ENCODE peak calls at places on chromosome 12, in six cellular contexts. H, J, E, C, K and F are unnamed samples.
A peak's percentile ranks its signal among the peaks of the same experiment; 100 is the strongest.

GRCh38 chr12:16349132-16349463 is 1.7 kb downstream of the MGST1 start:
- DNase-seq in H (no peak), J (peak; percentile 67), E (peak; percentile 58), C (no peak), K (peak; percentile 61), F (peak; percentile 30)

GRCh38 chr12:105164068-105164467 is 56.5 kb downstream of the WASHC4 start:
- DNase-seq in H (no peak), J (no peak), E (no peak), C (no peak), K (no peak), F (no peak)

GRCh38 chr12:92553389-92553788 is 149.4 kb upstream of the PLEKHG7 start:
- DNase-seq in H (no peak), J (no peak), E (no peak), C (no peak), K (peak; percentile 78), F (no peak)

GRCh38 chr12:62785941-62786559 is 148.9 kb downstream of the PPM1H start:
- DNase-seq in H (no peak), J (no peak), E (no peak), C (no peak), K (no peak), F (peak; percentile 84)

GRCh38 chr12:26271889-26272492 is 76.6 kb downstream of the SSPN start:
- DNase-seq in H (peak; percentile 94), J (peak; percentile 92), E (peak; percentile 66), C (no peak), K (peak; percentile 90), F (no peak)

GRCh38 chr12:13383379-13383778 is 186.9 kb downstream of the EMP1 start:
- DNase-seq in H (no peak), J (no peak), E (no peak), C (no peak), K (no peak), F (no peak)

GRCh38 chr12:110689601-110690430 is 901 bp upstream of the HVCN1 start:
- DNase-seq in H (peak; percentile 77), J (no peak), E (no peak), C (no peak), K (peak; percentile 60), F (peak; percentile 74)

GRCh38 chr12:1474059-1474537 is 120.3 kb downstream of the FBXL14 start:
- DNase-seq in H (no peak), J (no peak), E (no peak), C (no peak), K (no peak), F (no peak)

GRCh38 chr12:20370001-20370381 is 1.7 kb downstream of the PDE3A start:
- DNase-seq in H (no peak), J (peak; percentile 64), E (no peak), C (no peak), K (peak; percentile 61), F (peak; percentile 51)

GRCh38 chr12:19127270-19127669 is 2.3 kb upstream of the PLEKHA5 start:
- DNase-seq in H (no peak), J (no peak), E (no peak), C (no peak), K (no peak), F (no peak)

GRCh38 chr12:92021665-92022033 is 124.0 kb downstream of the BTG1 start:
- DNase-seq in H (no peak), J (no peak), E (no peak), C (no peak), K (no peak), F (peak; percentile 91)

GRCh38 chr12:107296681-107297086 is 203.3 kb upstream of the CRY1 start:
- DNase-seq in H (no peak), J (no peak), E (no peak), C (no peak), K (no peak), F (no peak)

GRCh38 chr12:54258286-54258685 is 21.6 kb downstream of the CBX5 start:
- DNase-seq in H (no peak), J (no peak), E (no peak), C (no peak), K (no peak), F (no peak)

GRCh38 chr12:128840862-128841468 is 12.3 kb upstream of the GLT1D1 start:
- DNase-seq in H (no peak), J (peak; percentile 22), E (no peak), C (no peak), K (no peak), F (no peak)

GRCh38 chr12:17357396-17357795 is 732.6 kb downstream of the RERGL start:
- DNase-seq in H (no peak), J (no peak), E (no peak), C (no peak), K (no peak), F (no peak)

GRCh38 chr12:132560421-132560830 is 50.0 kb downstream of the LRCOL1 start:
- DNase-seq in H (no peak), J (no peak), E (no peak), C (no peak), K (no peak), F (no peak)

GRCh38 chr12:5827591-5827990 is 117.5 kb downstream of the ANO2 start:
- DNase-seq in H (no peak), J (no peak), E (no peak), C (no peak), K (no peak), F (peak; percentile 88)

GRCh38 chr12:48442191-48442828 is 30.0 kb upstream of the ANP32D start:
- DNase-seq in H (no peak), J (no peak), E (no peak), C (no peak), K (no peak), F (peak; percentile 27)

GRCh38 chr12:6280053-6280469 is 30.4 kb upstream of the PLEKHG6 start:
- DNase-seq in H (no peak), J (peak; percentile 49), E (no peak), C (no peak), K (no peak), F (peak; percentile 83)

GRCh38 chr12:46938071-46938678 is 112.4 kb upstream of the SLC38A4 start:
- DNase-seq in H (no peak), J (no peak), E (no peak), C (no peak), K (no peak), F (no peak)

GRCh38 chr12:101599771-101600486 is 5.2 kb downstream of the MYBPC1 start:
- DNase-seq in H (no peak), J (no peak), E (no peak), C (no peak), K (no peak), F (no peak)

GRCh38 chr12:50055831-50056628 is 1.4 kb upstream of the ASIC1 start:
- DNase-seq in H (no peak), J (no peak), E (no peak), C (peak; percentile 43), K (peak; percentile 61), F (peak; percentile 87)

GRCh38 chr12:99619389-99620158 is 28.0 kb upstream of the GARIN6 start:
- DNase-seq in H (no peak), J (no peak), E (no peak), C (no peak), K (no peak), F (peak; percentile 68)

GRCh38 chr12:115338566-115339294 is 654.8 kb upstream of the TBX3 start:
- DNase-seq in H (no peak), J (no peak), E (no peak), C (no peak), K (no peak), F (no peak)

GRCh38 chr12:13135336-13136178 is 32.1 kb upstream of the GSG1 start:
- DNase-seq in H (peak; percentile 81), J (no peak), E (no peak), C (no peak), K (no peak), F (peak; percentile 87)

GRCh38 chr12:50825372-50825838 is 17.3 kb upstream of the TMPRSS12 start:
- DNase-seq in H (no peak), J (no peak), E (no peak), C (no peak), K (no peak), F (no peak)

GRCh38 chr12:10701226-10701681 is 21.9 kb downstream of the YBX3 start:
- DNase-seq in H (no peak), J (no peak), E (no peak), C (peak; percentile 28), K (no peak), F (no peak)

GRCh38 chr12:119412811-119413794 is 78.6 kb downstream of the CCDC60 start:
- DNase-seq in H (no peak), J (peak; percentile 70), E (peak; percentile 44), C (peak; percentile 4), K (peak; percentile 63), F (peak; percentile 83)

GRCh38 chr12:58369576-58369975 is 428.2 kb downstream of the ATP23 start:
- DNase-seq in H (no peak), J (no peak), E (no peak), C (no peak), K (no peak), F (no peak)

GRCh38 chr12:116916714-116917114 is 6.0 kb downstream of the FBXW8 start:
- DNase-seq in H (no peak), J (no peak), E (no peak), C (no peak), K (peak; percentile 30), F (peak; percentile 55)

GRCh38 chr12:130872179-130873096 is 572 bp downstream of the RAN start:
- DNase-seq in H (peak; percentile 82), J (peak; percentile 61), E (no peak), C (peak; percentile 20), K (peak; percentile 65), F (peak; percentile 25)

GRCh38 chr12:57552692-57553321 is 3.0 kb downstream of the KIF5A start:
- DNase-seq in H (no peak), J (no peak), E (no peak), C (no peak), K (no peak), F (peak; percentile 25)

GRCh38 chr12:106436183-106436582 is 78.6 kb downstream of the POLR3B start:
- DNase-seq in H (no peak), J (no peak), E (no peak), C (no peak), K (no peak), F (no peak)